ENCODE peak calls at places on chromosome X, in seven cellular contexts. L is MM.1S, N is HCT116, Y is GM23338, X is hepatocyte, B is GM23248, P is PC-3. U is an unnamed sample. For H3K4me1, the result is how much of the 10 kb centered on the place peaks cover.

GRCh38 chrX:22542641-22543040 is 269.9 kb downstream of the CBLL2 start:
- DNase-seq in L (no peak), N (no peak), B (peak), Y (no peak), P (peak), X (no peak), U (no peak)

GRCh38 chrX:43958529-43958928 is 14.7 kb downstream of the NDP start:
- DNase-seq in L (peak), P (peak), N (peak), B (peak), X (peak), Y (peak), U (peak)

GRCh38 chrX:25531096-25531495 is 515.3 kb upstream of the ARX start:
- DNase-seq in P (no peak), Y (no peak), N (no peak), X (peak), B (no peak), L (no peak), U (no peak)

GRCh38 chrX:67546496-67547423 is 2.9 kb downstream of the AR start:
- DNase-seq in B (peak), L (no peak), P (no peak), N (no peak), Y (peak), X (no peak), U (peak)

GRCh38 chrX:50747471-50747900 is 66.5 kb downstream of the SHROOM4 start:
- DNase-seq in P (peak), X (peak), N (no peak), L (no peak), B (peak), Y (peak), U (peak)

GRCh38 chrX:103464071-103464773 is 55.1 kb downstream of the RAB40A start:
- DNase-seq in B (peak), N (peak), Y (peak), P (peak), X (peak), L (peak), U (peak)

GRCh38 chrX:71652405-71652804 is 14.9 kb upstream of the LOC101059915 start:
- DNase-seq in B (peak), L (peak), N (peak), Y (peak), X (peak), P (peak), U (peak)

GRCh38 chrX:105464611-105465010 is 244.1 kb upstream of the TEX13A start:
- DNase-seq in B (no peak), L (no peak), Y (no peak), P (no peak), X (no peak), N (no peak), U (no peak)

GRCh38 chrX:11064851-11065600 is 46.1 kb upstream of the HCCS start:
- DNase-seq in Y (no peak), B (peak), X (no peak), L (no peak), P (peak), N (no peak), U (no peak)

GRCh38 chrX:52015794-52016193 is 53.2 kb downstream of the MAGED4B start:
- DNase-seq in N (no peak), Y (peak), X (no peak), P (no peak), L (no peak), B (no peak), U (no peak)

GRCh38 chrX:17564689-17565409 is 172.4 kb upstream of the SCML1 start:
- DNase-seq in X (no peak), N (no peak), L (no peak), B (peak), P (no peak), Y (no peak), U (no peak)

GRCh38 chrX:50430917-50431316 is 39.7 kb downstream of the DGKK start:
- DNase-seq in B (no peak), P (peak), Y (no peak), L (no peak), X (no peak), N (no peak), U (no peak)

GRCh38 chrX:101051153-101051548 is 760 bp downstream of the TRMT2B start:
- DNase-seq in Y (no peak), X (no peak), N (no peak), P (no peak), B (no peak), L (no peak), U (no peak)

GRCh38 chrX:22095306-22095705 is 63.2 kb downstream of the PHEX start:
- DNase-seq in L (no peak), P (no peak), X (peak), Y (no peak), B (peak), N (no peak), U (peak)

GRCh38 chrX:150143721-150144440 is 205.6 kb upstream of the EOLA2 start:
- DNase-seq in B (no peak), N (no peak), Y (no peak), P (no peak), X (no peak), L (no peak), U (no peak)

GRCh38 chrX:16222123-16222522 is 54.8 kb downstream of the MAGEB17 start:
- DNase-seq in N (no peak), P (peak), Y (no peak), X (no peak), B (peak), L (no peak), U (no peak)

GRCh38 chrX:12981880-12982279 is 7.0 kb downstream of the TMSB4X start:
- DNase-seq in X (no peak), P (no peak), L (no peak), Y (no peak), B (no peak), N (no peak), U (no peak)

GRCh38 chrX:12979011-12979629 is 4.2 kb downstream of the TMSB4X start:
- DNase-seq in Y (no peak), N (no peak), P (no peak), B (peak), X (no peak), L (no peak), U (no peak)

GRCh38 chrX:12977761-12978204 is 2.9 kb downstream of the TMSB4X start:
- DNase-seq in N (no peak), X (no peak), B (peak), P (no peak), Y (no peak), L (peak), U (no peak)

GRCh38 chrX:12978205-12979010 is 3.5 kb downstream of the TMSB4X start:
- DNase-seq in P (peak), Y (peak), N (no peak), X (peak), B (peak), L (peak), U (peak)

GRCh38 chrX:12979630-12980015 is 4.7 kb downstream of the TMSB4X start:
- DNase-seq in P (no peak), N (no peak), X (no peak), B (peak), L (no peak), Y (no peak), U (no peak)
- H3K4me1 ChIP-seq in P (under half), N (under half), X (under half), B (under half), L (under half), Y (under half), U (under half)

GRCh38 chrX:119986203-119986602 is 42.7 kb upstream of the NKAP start:
- DNase-seq in X (no peak), P (no peak), N (no peak), Y (no peak), B (no peak), L (no peak), U (no peak)

GRCh38 chrX:119990409-119990994 is 47.0 kb upstream of the NKAP start:
- DNase-seq in P (no peak), Y (no peak), L (peak), N (no peak), B (no peak), X (no peak), U (peak)

GRCh38 chrX:119989905-119990408 is 46.4 kb upstream of the NKAP start:
- DNase-seq in P (no peak), Y (peak), L (no peak), N (no peak), X (no peak), B (no peak), U (peak)

GRCh38 chrX:119996069-119996468 is 52.5 kb upstream of the NKAP start:
- DNase-seq in P (no peak), L (no peak), B (no peak), X (no peak), N (no peak), Y (no peak), U (no peak)

GRCh38 chrX:119990995-119991787 is 47.6 kb upstream of the NKAP start:
- DNase-seq in L (no peak), B (no peak), N (no peak), P (no peak), Y (peak), X (peak), U (peak)
- TF ChIP-seq EZH2 in L (no peak), B (no peak), N (no peak), P (peak), Y (peak), X (peak), U (peak)

GRCh38 chrX:47817421-47817820 is 19.3 kb upstream of the ZNF81 start:
- DNase-seq in B (no peak), Y (no peak), N (no peak), L (no peak), P (no peak), X (no peak), U (no peak)

GRCh38 chrX:47814853-47815252 is 21.8 kb upstream of the ZNF81 start:
- DNase-seq in B (peak), P (no peak), L (no peak), X (no peak), N (no peak), Y (peak), U (peak)

GRCh38 chrX:47817897-47818296 is 18.8 kb upstream of the ZNF81 start:
- DNase-seq in X (no peak), N (no peak), Y (no peak), P (no peak), L (no peak), B (no peak), U (no peak)

GRCh38 chrX:47815901-47816845 is 20.5 kb upstream of the ZNF81 start:
- DNase-seq in L (no peak), X (no peak), B (peak), N (no peak), Y (peak), P (no peak), U (no peak)
- TF ChIP-seq EZH2phosphoT487 in L (no peak), X (no peak), B (no peak), N (no peak), Y (no peak), P (no peak), U (no peak)

GRCh38 chrX:139877710-139878414 is 55.0 kb downstream of the ATP11C start:
- DNase-seq in X (no peak), P (peak), L (no peak), B (peak), N (no peak), Y (no peak), U (no peak)
- H3K4me1 ChIP-seq in X (under half), P (under half), L (under half), B (under half), N (under half), Y (under half), U (under half)

GRCh38 chrX:2583194-2584162 is 82.7 kb upstream of the DHRSX start:
- DNase-seq in Y (peak), N (no peak), X (no peak), B (no peak), L (no peak), P (no peak), U (peak)
- TF ChIP-seq EZH2 in Y (peak), N (no peak), X (peak), B (peak), L (no peak), P (no peak), U (peak)

DNA sequence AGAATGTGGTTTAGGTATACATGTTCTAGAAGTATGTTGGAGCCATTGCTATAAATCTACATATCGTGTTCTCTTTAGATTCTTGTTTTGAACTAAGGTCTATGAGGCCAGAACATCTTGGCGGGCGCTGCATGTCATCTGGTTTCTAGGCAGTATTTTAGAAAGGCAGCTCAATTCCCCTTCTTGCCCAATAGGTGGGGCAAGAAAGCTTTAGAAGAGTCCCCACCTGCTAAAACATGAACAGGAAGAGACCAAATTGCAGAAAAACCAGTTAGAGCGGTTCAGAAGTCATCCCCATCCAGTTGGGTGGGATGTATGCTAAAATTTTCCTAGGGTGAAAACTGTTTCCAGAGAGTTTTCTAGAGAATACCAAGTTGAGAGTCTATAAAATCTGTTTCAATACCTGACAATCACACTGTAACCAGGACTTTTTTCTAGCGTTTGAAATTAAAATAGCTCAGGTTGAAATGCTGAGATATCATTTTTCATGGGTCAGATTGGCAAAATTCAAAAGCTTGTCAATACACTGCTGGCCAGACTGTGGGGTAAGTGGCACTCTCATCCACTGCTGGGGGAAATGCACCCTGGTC is 17.5 kb upstream of the SH3KBP1 start:
- DNase-seq in X (peak), L (peak), N (peak), B (peak), P (peak), Y (peak), U (peak)
- TF ChIP-seq EZH2phosphoT487 in X (no peak), L (no peak), N (no peak), B (no peak), P (no peak), Y (no peak), U (no peak)

GRCh38 chrX:13741695-13742094 is 7.1 kb downstream of the OFD1 start:
- DNase-seq in B (no peak), Y (no peak), X (no peak), N (no peak), L (no peak), P (peak), U (no peak)
- H3K4me1 ChIP-seq in B (under half), Y (under half), X (under half), N (under half), L (under half), P (under half), U (under half)

GRCh38 chrX:114584434-114584943 is 603 bp downstream of the HTR2C start:
- DNase-seq in P (no peak), B (peak), N (no peak), Y (peak), X (peak), L (no peak), U (peak)
- TF ChIP-seq EZH2 in P (no peak), B (no peak), N (no peak), Y (no peak), X (no peak), L (no peak), U (peak)

GRCh38 chrX:12804655-12805054 is 13.4 kb downstream of the PRPS2 start:
- DNase-seq in P (peak), N (no peak), Y (no peak), L (no peak), B (no peak), X (no peak), U (no peak)
- TF ChIP-seq EZH2phosphoT487 in P (no peak), N (no peak), Y (no peak), L (no peak), B (no peak), X (no peak), U (no peak)